ENCODE peak calls at places on chromosomes 1 and 21, in six cellular contexts. One of them, this sample, is unnamed. For H3K27me3, the result is how much of the 10 kb centered on the place peaks cover.

GRCh38 chr1:219296430-219296850 is 122.8 kb downstream of the LYPLAL1 start:
- DNase-seq in transverse colon: no peak
- DNase-seq in Panc1: no peak
- DNase-seq in lower lobe of right lung: no peak
- DNase-seq in GM23338: no peak
- DNase-seq in fibroblast of lung: peak
- DNase-seq in this sample: no peak

GRCh38 chr1:86537928-86538695 is 8.8 kb upstream of the CLCA4 start:
- DNase-seq in transverse colon: no peak
- DNase-seq in GM23338: no peak
- DNase-seq in fibroblast of lung: peak
- DNase-seq in lower lobe of right lung: no peak
- DNase-seq in Panc1: no peak
- DNase-seq in this sample: no peak

GRCh38 chr1:59323879-59324278 is 27.0 kb downstream of the FGGY start:
- DNase-seq in transverse colon: no peak
- DNase-seq in lower lobe of right lung: no peak
- DNase-seq in fibroblast of lung: no peak
- DNase-seq in Panc1: no peak
- DNase-seq in GM23338: no peak
- DNase-seq in this sample: no peak

GRCh38 chr1:30484668-30485067 is 238.7 kb downstream of the MATN1 start:
- DNase-seq in Panc1: no peak
- DNase-seq in GM23338: no peak
- DNase-seq in fibroblast of lung: no peak
- DNase-seq in transverse colon: no peak
- DNase-seq in lower lobe of right lung: no peak
- DNase-seq in this sample: no peak

GRCh38 chr1:225465793-225466517 is 38.1 kb upstream of the LBR start:
- DNase-seq in lower lobe of right lung: no peak
- DNase-seq in transverse colon: no peak
- DNase-seq in Panc1: no peak
- DNase-seq in GM23338: no peak
- DNase-seq in fibroblast of lung: no peak
- DNase-seq in this sample: no peak

GRCh38 chr1:117605164-117605810 is 561 bp upstream of the TENT5C start:
- DNase-seq in GM23338: peak
- DNase-seq in lower lobe of right lung: peak
- DNase-seq in fibroblast of lung: no peak
- DNase-seq in Panc1: no peak
- DNase-seq in transverse colon: no peak
- DNase-seq in this sample: no peak

GRCh38 chr1:66341446-66342089 is 192.4 kb upstream of the SGIP1 start:
- DNase-seq in fibroblast of lung: no peak
- DNase-seq in GM23338: no peak
- DNase-seq in lower lobe of right lung: no peak
- DNase-seq in Panc1: no peak
- DNase-seq in transverse colon: no peak
- DNase-seq in this sample: no peak

GRCh38 chr21:44049182-44049581 is 37.1 kb downstream of the TRAPPC10 start:
- DNase-seq in transverse colon: no peak
- DNase-seq in Panc1: no peak
- DNase-seq in GM23338: no peak
- DNase-seq in fibroblast of lung: no peak
- DNase-seq in lower lobe of right lung: no peak
- DNase-seq in this sample: no peak

GRCh38 chr1:180470031-180470430 is 32.3 kb downstream of the ACBD6 start:
- DNase-seq in Panc1: no peak
- DNase-seq in fibroblast of lung: no peak
- DNase-seq in GM23338: no peak
- DNase-seq in transverse colon: no peak
- DNase-seq in lower lobe of right lung: no peak
- DNase-seq in this sample: no peak

GRCh38 chr1:183251101-183251958 is 65.3 kb downstream of the LAMC2 start:
- DNase-seq in transverse colon: no peak
- DNase-seq in lower lobe of right lung: no peak
- DNase-seq in Panc1: no peak
- DNase-seq in GM23338: no peak
- DNase-seq in fibroblast of lung: no peak
- DNase-seq in this sample: no peak

GRCh38 chr1:23790696-23791433 is at the start of gene LYPLA2:
- DNase-seq in fibroblast of lung: peak
- DNase-seq in GM23338: peak
- DNase-seq in transverse colon: peak
- DNase-seq in lower lobe of right lung: peak
- DNase-seq in Panc1: peak
- DNase-seq in this sample: peak

GRCh38 chr1:94721240-94721639 is 98.9 kb upstream of the SLC44A3 start:
- DNase-seq in GM23338: no peak
- DNase-seq in lower lobe of right lung: no peak
- DNase-seq in fibroblast of lung: no peak
- DNase-seq in Panc1: no peak
- DNase-seq in transverse colon: no peak
- DNase-seq in this sample: no peak

GRCh38 chr1:15337656-15338402 is 71.9 kb upstream of the EFHD2 start:
- DNase-seq in Panc1: peak
- DNase-seq in transverse colon: no peak
- DNase-seq in GM23338: no peak
- DNase-seq in lower lobe of right lung: peak
- DNase-seq in fibroblast of lung: peak
- DNase-seq in this sample: peak

GRCh38 chr1:34268311-34269042 is 91.8 kb downstream of the C1orf94 start:
- DNase-seq in transverse colon: no peak
- DNase-seq in GM23338: no peak
- DNase-seq in Panc1: no peak
- DNase-seq in lower lobe of right lung: no peak
- DNase-seq in fibroblast of lung: no peak
- DNase-seq in this sample: no peak

DNA sequence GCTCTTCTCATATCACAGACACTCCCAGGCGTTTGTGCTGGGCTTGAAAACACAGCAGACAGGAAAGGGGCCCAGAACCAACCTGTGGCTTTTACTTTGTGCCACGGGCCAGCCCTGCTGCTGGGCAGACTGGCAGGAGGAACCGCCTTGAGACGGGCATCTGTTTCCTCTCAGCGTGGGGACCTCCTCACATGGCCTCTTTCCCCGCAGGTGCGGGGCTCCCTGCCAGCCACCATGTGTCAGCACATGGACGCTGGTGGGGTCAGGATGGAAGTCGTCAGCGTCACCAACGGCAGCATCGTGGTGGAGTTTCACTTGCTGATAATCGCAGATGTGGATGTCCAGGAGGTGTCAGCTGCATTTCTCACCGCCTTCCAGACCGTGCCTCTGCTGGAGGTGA is 47.8 kb downstream of the UMODL1 start:
- DNase-seq in lower lobe of right lung: no peak
- DNase-seq in GM23338: no peak
- DNase-seq in fibroblast of lung: no peak
- DNase-seq in Panc1: no peak
- DNase-seq in transverse colon: peak
- DNase-seq in this sample: no peak
- H3K27me3 ChIP-seq in lower lobe of right lung: under half
- H3K27me3 ChIP-seq in GM23338: under half
- H3K27me3 ChIP-seq in fibroblast of lung: under half
- H3K27me3 ChIP-seq in Panc1: under half
- H3K27me3 ChIP-seq in transverse colon: under half
- H3K27me3 ChIP-seq in this sample: under half

GRCh38 chr1:37794372-37795339 is 1.0 kb downstream of the MANEAL start:
- DNase-seq in transverse colon: no peak
- DNase-seq in fibroblast of lung: no peak
- DNase-seq in Panc1: no peak
- DNase-seq in GM23338: peak
- DNase-seq in lower lobe of right lung: no peak
- DNase-seq in this sample: no peak

GRCh38 chr1:37797750-37798345 is 4.2 kb downstream of the MANEAL start:
- DNase-seq in Panc1: no peak
- DNase-seq in lower lobe of right lung: no peak
- DNase-seq in transverse colon: no peak
- DNase-seq in GM23338: no peak
- DNase-seq in fibroblast of lung: peak
- DNase-seq in this sample: no peak

GRCh38 chr1:37795340-37796110 is 1.9 kb downstream of the MANEAL start:
- DNase-seq in fibroblast of lung: peak
- DNase-seq in lower lobe of right lung: peak
- DNase-seq in transverse colon: peak
- DNase-seq in GM23338: peak
- DNase-seq in Panc1: no peak
- DNase-seq in this sample: no peak

GRCh38 chr1:37792943-37793686 is 532 bp upstream of the MANEAL start:
- DNase-seq in Panc1: no peak
- DNase-seq in transverse colon: no peak
- DNase-seq in lower lobe of right lung: no peak
- DNase-seq in fibroblast of lung: no peak
- DNase-seq in GM23338: peak
- DNase-seq in this sample: no peak

DNA sequence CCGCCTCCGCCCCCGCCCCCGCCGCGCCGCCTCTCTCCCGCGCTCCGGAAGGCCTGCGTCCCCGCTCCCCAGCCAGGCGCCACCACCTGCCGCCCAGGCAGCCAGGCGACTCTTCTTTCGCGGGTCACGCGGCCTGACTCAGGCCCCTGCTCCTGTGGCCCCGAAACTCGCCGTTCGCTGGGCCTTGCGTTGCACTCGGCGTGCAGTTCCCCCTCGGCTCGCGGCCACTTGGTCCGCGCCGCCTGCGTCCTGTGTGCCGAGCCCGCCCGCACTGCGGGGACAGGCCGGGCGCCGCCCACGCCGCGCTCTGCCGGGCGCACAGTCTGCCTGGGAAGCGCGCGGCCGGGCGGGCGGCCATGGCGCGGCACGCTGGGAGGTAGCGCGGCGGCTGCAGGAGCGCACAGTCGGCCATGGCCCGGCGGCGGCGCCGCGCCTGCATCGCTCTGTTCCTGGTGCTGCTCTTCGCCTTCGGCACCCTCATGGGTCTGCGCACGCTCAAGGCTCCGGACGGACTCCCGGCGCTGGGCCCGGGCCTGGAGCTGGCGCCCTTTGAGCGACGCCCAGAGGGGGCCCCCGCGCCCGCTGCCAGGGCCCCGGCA is at the start of gene MANEAL:
- DNase-seq in transverse colon: peak
- DNase-seq in fibroblast of lung: peak
- DNase-seq in lower lobe of right lung: peak
- DNase-seq in GM23338: peak
- DNase-seq in Panc1: no peak
- DNase-seq in this sample: peak
- TF ChIP-seq CTCF in transverse colon: no peak
- TF ChIP-seq CTCF in fibroblast of lung: no peak
- TF ChIP-seq CTCF in lower lobe of right lung: no peak
- TF ChIP-seq CTCF in GM23338: no peak
- TF ChIP-seq CTCF in Panc1: no peak
- TF ChIP-seq CTCF in this sample: no peak

GRCh38 chr1:170593173-170593572 is 61.2 kb downstream of the GORAB start:
- DNase-seq in transverse colon: no peak
- DNase-seq in GM23338: peak
- DNase-seq in Panc1: no peak
- DNase-seq in fibroblast of lung: no peak
- DNase-seq in lower lobe of right lung: no peak
- DNase-seq in this sample: no peak

GRCh38 chr1:170592591-170593111 is 60.7 kb downstream of the GORAB start:
- DNase-seq in fibroblast of lung: no peak
- DNase-seq in Panc1: no peak
- DNase-seq in transverse colon: no peak
- DNase-seq in GM23338: no peak
- DNase-seq in lower lobe of right lung: no peak
- DNase-seq in this sample: no peak

GRCh38 chr1:170594227-170594626 is 62.3 kb downstream of the GORAB start:
- DNase-seq in Panc1: no peak
- DNase-seq in GM23338: no peak
- DNase-seq in lower lobe of right lung: no peak
- DNase-seq in fibroblast of lung: no peak
- DNase-seq in transverse colon: no peak
- DNase-seq in this sample: no peak

GRCh38 chr1:170590921-170591705 is 59.1 kb downstream of the GORAB start:
- DNase-seq in transverse colon: no peak
- DNase-seq in GM23338: no peak
- DNase-seq in fibroblast of lung: no peak
- DNase-seq in lower lobe of right lung: no peak
- DNase-seq in Panc1: no peak
- DNase-seq in this sample: no peak

GRCh38 chr1:170593612-170594011 is 61.6 kb downstream of the GORAB start:
- DNase-seq in Panc1: no peak
- DNase-seq in lower lobe of right lung: no peak
- DNase-seq in transverse colon: no peak
- DNase-seq in GM23338: no peak
- DNase-seq in fibroblast of lung: no peak
- DNase-seq in this sample: no peak
- H3K27me3 ChIP-seq in Panc1: under half
- H3K27me3 ChIP-seq in lower lobe of right lung: under half
- H3K27me3 ChIP-seq in transverse colon: under half
- H3K27me3 ChIP-seq in GM23338: under half
- H3K27me3 ChIP-seq in fibroblast of lung: under half
- H3K27me3 ChIP-seq in this sample: under half

DNA sequence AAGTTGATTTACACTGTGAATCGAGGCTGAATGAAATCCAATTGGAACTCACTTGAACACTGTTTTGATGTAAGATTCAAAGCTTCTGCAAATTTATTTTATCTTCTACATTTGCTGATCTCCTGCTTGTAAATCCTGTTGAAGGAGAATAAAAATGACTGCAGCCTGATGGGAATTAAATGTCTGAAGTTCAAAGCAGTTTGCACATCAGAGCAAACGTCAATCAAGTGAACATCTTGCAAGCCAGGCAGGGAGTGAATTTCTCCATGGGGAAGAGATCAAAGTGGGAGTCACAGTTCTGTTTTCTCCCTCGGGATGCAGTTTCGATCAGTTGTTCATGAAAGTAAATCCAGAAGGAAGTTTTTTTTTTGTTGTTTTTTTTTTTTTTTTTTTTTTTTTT is 127.2 kb downstream of the CACHD1 start:
- DNase-seq in Panc1: no peak
- DNase-seq in fibroblast of lung: no peak
- DNase-seq in lower lobe of right lung: no peak
- DNase-seq in GM23338: no peak
- DNase-seq in transverse colon: no peak
- DNase-seq in this sample: no peak
- TF ChIP-seq CTCF in Panc1: no peak
- TF ChIP-seq CTCF in fibroblast of lung: no peak
- TF ChIP-seq CTCF in lower lobe of right lung: no peak
- TF ChIP-seq CTCF in GM23338: no peak
- TF ChIP-seq CTCF in transverse colon: no peak
- TF ChIP-seq CTCF in this sample: no peak

GRCh38 chr1:38776466-38776865 is 83.1 kb downstream of the RRAGC start:
- DNase-seq in GM23338: no peak
- DNase-seq in lower lobe of right lung: no peak
- DNase-seq in fibroblast of lung: no peak
- DNase-seq in transverse colon: no peak
- DNase-seq in Panc1: no peak
- DNase-seq in this sample: no peak
- H3K27me3 ChIP-seq in GM23338: under half
- H3K27me3 ChIP-seq in lower lobe of right lung: under half
- H3K27me3 ChIP-seq in fibroblast of lung: under half
- H3K27me3 ChIP-seq in transverse colon: under half
- H3K27me3 ChIP-seq in Panc1: under half
- H3K27me3 ChIP-seq in this sample: under half

GRCh38 chr1:70528591-70529333 is 117.7 kb downstream of the CTH start:
- DNase-seq in fibroblast of lung: peak
- DNase-seq in lower lobe of right lung: no peak
- DNase-seq in transverse colon: no peak
- DNase-seq in Panc1: peak
- DNase-seq in GM23338: peak
- DNase-seq in this sample: no peak
- TF ChIP-seq CTCF in fibroblast of lung: peak
- TF ChIP-seq CTCF in lower lobe of right lung: peak
- TF ChIP-seq CTCF in transverse colon: peak
- TF ChIP-seq CTCF in Panc1: peak
- TF ChIP-seq CTCF in GM23338: peak
- TF ChIP-seq CTCF in this sample: peak

GRCh38 chr1:153429266-153430165 is 13.2 kb downstream of the S100A7A start:
- DNase-seq in lower lobe of right lung: no peak
- DNase-seq in GM23338: no peak
- DNase-seq in transverse colon: no peak
- DNase-seq in fibroblast of lung: no peak
- DNase-seq in Panc1: no peak
- DNase-seq in this sample: no peak
- H3K27me3 ChIP-seq in lower lobe of right lung: under half
- H3K27me3 ChIP-seq in GM23338: under half
- H3K27me3 ChIP-seq in transverse colon: under half
- H3K27me3 ChIP-seq in fibroblast of lung: under half
- H3K27me3 ChIP-seq in Panc1: under half
- H3K27me3 ChIP-seq in this sample: under half